ENCODE peak calls at places on chromosomes 13 and 19, in five cellular contexts. One of them, this sample, is unnamed. For H4K20me1, the result is how much of the 10 kb centered on the place peaks cover.

GRCh38 chr19:30666301-30666803 is 294.2 kb downstream of the ZNF536 start:
- DNase-seq in SK-N-SH: peak
- DNase-seq in H1: peak
- DNase-seq in K562: peak
- DNase-seq in HepG2: peak
- DNase-seq in this sample: no peak

GRCh38 chr13:45809810-45810394 is 41.7 kb downstream of the SIAH3 start:
- DNase-seq in SK-N-SH: no peak
- DNase-seq in H1: no peak
- DNase-seq in K562: no peak
- DNase-seq in HepG2: no peak
- DNase-seq in this sample: no peak

GRCh38 chr19:49421878-49422202 is 1.4 kb downstream of the PTH2 start:
- DNase-seq in SK-N-SH: no peak
- DNase-seq in H1: no peak
- DNase-seq in K562: no peak
- DNase-seq in HepG2: no peak
- DNase-seq in this sample: no peak

GRCh38 chr13:98839826-98840769 is 87.6 kb upstream of the SLC15A1 start:
- DNase-seq in SK-N-SH: peak
- DNase-seq in H1: peak
- DNase-seq in K562: peak
- DNase-seq in HepG2: peak
- DNase-seq in this sample: no peak

GRCh38 chr13:37868691-37869505 is 674 bp downstream of the TRPC4 start:
- DNase-seq in SK-N-SH: no peak
- DNase-seq in H1: peak
- DNase-seq in K562: no peak
- DNase-seq in HepG2: no peak
- DNase-seq in this sample: no peak

GRCh38 chr13:42275098-42275471 is 3.1 kb downstream of the AKAP11 start:
- DNase-seq in SK-N-SH: no peak
- DNase-seq in H1: no peak
- DNase-seq in K562: no peak
- DNase-seq in HepG2: no peak
- DNase-seq in this sample: peak

GRCh38 chr13:75220238-75220542 is 261.8 kb downstream of the TBC1D4 start:
- DNase-seq in SK-N-SH: no peak
- DNase-seq in H1: no peak
- DNase-seq in K562: no peak
- DNase-seq in HepG2: no peak
- DNase-seq in this sample: no peak

GRCh38 chr13:30033681-30034447 is 183.4 kb upstream of the UBL3 start:
- DNase-seq in SK-N-SH: no peak
- DNase-seq in H1: no peak
- DNase-seq in K562: no peak
- DNase-seq in HepG2: no peak
- DNase-seq in this sample: no peak

GRCh38 chr13:98054301-98054700 is 88.6 kb upstream of the FARP1 start:
- DNase-seq in SK-N-SH: peak
- DNase-seq in H1: no peak
- DNase-seq in K562: no peak
- DNase-seq in HepG2: no peak
- DNase-seq in this sample: no peak

GRCh38 chr13:73809561-73809960 is 324.6 kb downstream of the KLF12 start:
- DNase-seq in SK-N-SH: no peak
- DNase-seq in H1: no peak
- DNase-seq in K562: no peak
- DNase-seq in HepG2: no peak
- DNase-seq in this sample: no peak

GRCh38 chr13:29520671-29521070 is 74.8 kb downstream of the SLC7A1 start:
- DNase-seq in SK-N-SH: no peak
- DNase-seq in H1: no peak
- DNase-seq in K562: no peak
- DNase-seq in HepG2: no peak
- DNase-seq in this sample: no peak

GRCh38 chr13:62280590-62280989 is 864.9 kb upstream of the PCDH20 start:
- DNase-seq in SK-N-SH: no peak
- DNase-seq in H1: no peak
- DNase-seq in K562: no peak
- DNase-seq in HepG2: no peak
- DNase-seq in this sample: peak

GRCh38 chr19:55641376-55642152 is 762 bp downstream of the ZNF580 start:
- DNase-seq in SK-N-SH: peak
- DNase-seq in H1: no peak
- DNase-seq in K562: peak
- DNase-seq in HepG2: no peak
- DNase-seq in this sample: no peak
- TF ChIP-seq CHD2 in SK-N-SH: no peak
- TF ChIP-seq CHD2 in H1: no peak
- TF ChIP-seq CHD2 in K562: no peak
- TF ChIP-seq CHD2 in HepG2: no peak
- TF ChIP-seq CHD2 in this sample: no peak

DNA sequence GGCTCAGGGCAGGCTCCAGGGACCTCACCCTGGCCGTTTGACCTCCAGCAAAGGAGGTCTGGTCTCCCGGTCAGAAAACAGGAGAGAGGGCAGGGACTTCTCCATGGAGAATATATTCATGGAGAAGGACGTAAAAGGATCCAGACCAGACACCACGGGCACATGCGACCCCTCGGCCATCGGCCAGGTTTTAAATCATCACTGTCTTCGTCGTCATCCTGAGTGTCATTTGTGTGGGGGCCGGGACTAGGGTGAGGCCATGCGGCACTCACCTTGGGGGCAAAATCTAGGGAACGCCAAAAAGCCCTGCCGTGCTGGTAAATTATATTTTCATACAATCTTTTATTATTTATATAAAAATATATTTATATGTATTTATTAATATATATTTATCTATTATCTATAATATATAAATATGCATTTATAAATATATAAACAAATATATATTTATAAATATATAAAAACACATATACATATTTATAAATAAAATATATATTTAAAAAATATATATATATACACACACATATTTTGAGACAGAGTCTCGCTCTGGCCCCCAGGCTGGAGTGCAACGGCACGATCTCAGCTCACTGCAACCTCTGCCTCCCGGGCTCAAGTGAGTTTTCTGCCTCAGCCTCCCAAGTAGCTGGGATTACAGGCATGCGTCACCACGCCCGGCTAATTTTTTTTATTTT is 75.4 kb downstream of the GADD45B start:
- DNase-seq in SK-N-SH: no peak
- DNase-seq in H1: no peak
- DNase-seq in K562: no peak
- DNase-seq in HepG2: no peak
- DNase-seq in this sample: no peak
- H4K20me1 ChIP-seq in SK-N-SH: under half
- H4K20me1 ChIP-seq in H1: under half
- H4K20me1 ChIP-seq in K562: under half
- H4K20me1 ChIP-seq in HepG2: under half
- H4K20me1 ChIP-seq in this sample: under half

GRCh38 chr13:110116072-110116487 is 190.9 kb downstream of the COL4A1 start:
- DNase-seq in SK-N-SH: peak
- DNase-seq in H1: peak
- DNase-seq in K562: peak
- DNase-seq in HepG2: peak
- DNase-seq in this sample: no peak
- TF ChIP-seq CHD2 in SK-N-SH: no peak
- TF ChIP-seq CHD2 in H1: peak
- TF ChIP-seq CHD2 in K562: no peak
- TF ChIP-seq CHD2 in HepG2: no peak
- TF ChIP-seq CHD2 in this sample: no peak

GRCh38 chr19:339262-339887 is 5.2 kb downstream of the MIER2 start:
- DNase-seq in SK-N-SH: no peak
- DNase-seq in H1: no peak
- DNase-seq in K562: no peak
- DNase-seq in HepG2: no peak
- DNase-seq in this sample: no peak
- H4K20me1 ChIP-seq in SK-N-SH: half or more
- H4K20me1 ChIP-seq in H1: half or more
- H4K20me1 ChIP-seq in K562: under half
- H4K20me1 ChIP-seq in HepG2: half or more
- H4K20me1 ChIP-seq in this sample: under half

GRCh38 chr13:85997587-85997986 is 198.4 kb upstream of the SLITRK6 start:
- DNase-seq in SK-N-SH: no peak
- DNase-seq in H1: no peak
- DNase-seq in K562: no peak
- DNase-seq in HepG2: no peak
- DNase-seq in this sample: no peak
- TF ChIP-seq CHD2 in SK-N-SH: no peak
- TF ChIP-seq CHD2 in H1: no peak
- TF ChIP-seq CHD2 in K562: no peak
- TF ChIP-seq CHD2 in HepG2: no peak
- TF ChIP-seq CHD2 in this sample: no peak

GRCh38 chr13:21322988-21323387 is 136.1 kb downstream of the ZDHHC20 start:
- DNase-seq in SK-N-SH: no peak
- DNase-seq in H1: no peak
- DNase-seq in K562: no peak
- DNase-seq in HepG2: no peak
- DNase-seq in this sample: no peak

GRCh38 chr13:21319869-21320641 is 139.0 kb downstream of the ZDHHC20 start:
- DNase-seq in SK-N-SH: no peak
- DNase-seq in H1: no peak
- DNase-seq in K562: no peak
- DNase-seq in HepG2: no peak
- DNase-seq in this sample: no peak

GRCh38 chr13:21322304-21322965 is 136.7 kb downstream of the ZDHHC20 start:
- DNase-seq in SK-N-SH: no peak
- DNase-seq in H1: no peak
- DNase-seq in K562: no peak
- DNase-seq in HepG2: no peak
- DNase-seq in this sample: no peak

GRCh38 chr13:21320642-21321034 is 138.5 kb downstream of the ZDHHC20 start:
- DNase-seq in SK-N-SH: no peak
- DNase-seq in H1: no peak
- DNase-seq in K562: no peak
- DNase-seq in HepG2: no peak
- DNase-seq in this sample: no peak

GRCh38 chr13:21321269-21321668 is 137.8 kb downstream of the ZDHHC20 start:
- DNase-seq in SK-N-SH: no peak
- DNase-seq in H1: no peak
- DNase-seq in K562: no peak
- DNase-seq in HepG2: no peak
- DNase-seq in this sample: no peak
- H4K20me1 ChIP-seq in SK-N-SH: under half
- H4K20me1 ChIP-seq in H1: under half
- H4K20me1 ChIP-seq in K562: under half
- H4K20me1 ChIP-seq in HepG2: under half
- H4K20me1 ChIP-seq in this sample: under half